ENCODE peak calls at places on chromosomes 2 and 18, in nine cellular contexts. One of them, this sample, is unnamed.

GRCh38 chr2:27809761-27810241 is 38.3 kb downstream of the MRPL33 start:
- DNase-seq in NCI-H1694: no peak
- DNase-seq in activated T-cell treated with anti-CD3 and anti-CD28 coated beads for 24 hours: no peak
- DNase-seq in RPMI7951: peak
- DNase-seq in HuH-7.5: no peak
- DNase-seq in GM20000: no peak
- DNase-seq in AG08396: peak
- DNase-seq in activated CD4-positive, alpha-beta T cell treated with anti-CD3 and anti-CD28 coated beads, Interleukin-2, amount 50 U/mL, for 48 hours: no peak
- DNase-seq in neuronal stem cell: no peak
- DNase-seq in this sample: no peak

GRCh38 chr2:98704499-98705332 is 26.2 kb downstream of the MGAT4A start:
- DNase-seq in GM20000: no peak
- DNase-seq in RPMI7951: no peak
- DNase-seq in NCI-H1694: no peak
- DNase-seq in activated T-cell treated with anti-CD3 and anti-CD28 coated beads for 24 hours: no peak
- DNase-seq in AG08396: no peak
- DNase-seq in neuronal stem cell: no peak
- DNase-seq in HuH-7.5: no peak
- DNase-seq in activated CD4-positive, alpha-beta T cell treated with anti-CD3 and anti-CD28 coated beads, Interleukin-2, amount 50 U/mL, for 48 hours: no peak
- DNase-seq in this sample: no peak

GRCh38 chr18:31301201-31301655 is 16.7 kb upstream of the DSG1 start:
- DNase-seq in activated T-cell treated with anti-CD3 and anti-CD28 coated beads for 24 hours: no peak
- DNase-seq in NCI-H1694: no peak
- DNase-seq in AG08396: no peak
- DNase-seq in RPMI7951: no peak
- DNase-seq in neuronal stem cell: peak
- DNase-seq in HuH-7.5: no peak
- DNase-seq in GM20000: no peak
- DNase-seq in activated CD4-positive, alpha-beta T cell treated with anti-CD3 and anti-CD28 coated beads, Interleukin-2, amount 50 U/mL, for 48 hours: no peak
- DNase-seq in this sample: no peak

GRCh38 chr2:71181316-71181715 is 45.6 kb downstream of the PAIP2B start:
- DNase-seq in NCI-H1694: no peak
- DNase-seq in AG08396: no peak
- DNase-seq in RPMI7951: no peak
- DNase-seq in activated T-cell treated with anti-CD3 and anti-CD28 coated beads for 24 hours: no peak
- DNase-seq in HuH-7.5: no peak
- DNase-seq in GM20000: no peak
- DNase-seq in neuronal stem cell: no peak
- DNase-seq in activated CD4-positive, alpha-beta T cell treated with anti-CD3 and anti-CD28 coated beads, Interleukin-2, amount 50 U/mL, for 48 hours: no peak
- DNase-seq in this sample: no peak

GRCh38 chr2:39875182-39875913 is 96.3 kb upstream of the THUMPD2 start:
- DNase-seq in HuH-7.5: no peak
- DNase-seq in AG08396: peak
- DNase-seq in GM20000: no peak
- DNase-seq in activated T-cell treated with anti-CD3 and anti-CD28 coated beads for 24 hours: no peak
- DNase-seq in RPMI7951: peak
- DNase-seq in neuronal stem cell: no peak
- DNase-seq in activated CD4-positive, alpha-beta T cell treated with anti-CD3 and anti-CD28 coated beads, Interleukin-2, amount 50 U/mL, for 48 hours: no peak
- DNase-seq in NCI-H1694: no peak
- DNase-seq in this sample: no peak

GRCh38 chr2:74887445-74887951 is 53.6 kb downstream of the HK2 start:
- DNase-seq in GM20000: no peak
- DNase-seq in NCI-H1694: no peak
- DNase-seq in activated T-cell treated with anti-CD3 and anti-CD28 coated beads for 24 hours: no peak
- DNase-seq in AG08396: peak
- DNase-seq in activated CD4-positive, alpha-beta T cell treated with anti-CD3 and anti-CD28 coated beads, Interleukin-2, amount 50 U/mL, for 48 hours: no peak
- DNase-seq in neuronal stem cell: no peak
- DNase-seq in HuH-7.5: no peak
- DNase-seq in RPMI7951: peak
- DNase-seq in this sample: no peak

GRCh38 chr2:37090019-37090477 is 5.7 kb downstream of the GPATCH11 start:
- DNase-seq in RPMI7951: no peak
- DNase-seq in neuronal stem cell: no peak
- DNase-seq in NCI-H1694: no peak
- DNase-seq in AG08396: no peak
- DNase-seq in activated T-cell treated with anti-CD3 and anti-CD28 coated beads for 24 hours: no peak
- DNase-seq in HuH-7.5: no peak
- DNase-seq in activated CD4-positive, alpha-beta T cell treated with anti-CD3 and anti-CD28 coated beads, Interleukin-2, amount 50 U/mL, for 48 hours: no peak
- DNase-seq in GM20000: peak
- DNase-seq in this sample: no peak

GRCh38 chr2:176151199-176152099 is at the start of gene HOXD4:
- DNase-seq in NCI-H1694: no peak
- DNase-seq in activated CD4-positive, alpha-beta T cell treated with anti-CD3 and anti-CD28 coated beads, Interleukin-2, amount 50 U/mL, for 48 hours: no peak
- DNase-seq in activated T-cell treated with anti-CD3 and anti-CD28 coated beads for 24 hours: no peak
- DNase-seq in RPMI7951: peak
- DNase-seq in GM20000: no peak
- DNase-seq in AG08396: no peak
- DNase-seq in neuronal stem cell: no peak
- DNase-seq in HuH-7.5: no peak
- DNase-seq in this sample: no peak

GRCh38 chr2:204771693-204772092 is 226.4 kb downstream of the PARD3B start:
- DNase-seq in HuH-7.5: no peak
- DNase-seq in GM20000: no peak
- DNase-seq in neuronal stem cell: no peak
- DNase-seq in activated T-cell treated with anti-CD3 and anti-CD28 coated beads for 24 hours: no peak
- DNase-seq in AG08396: no peak
- DNase-seq in RPMI7951: no peak
- DNase-seq in NCI-H1694: no peak
- DNase-seq in activated CD4-positive, alpha-beta T cell treated with anti-CD3 and anti-CD28 coated beads, Interleukin-2, amount 50 U/mL, for 48 hours: no peak
- DNase-seq in this sample: no peak

GRCh38 chr2:204533629-204534370 is 11.5 kb upstream of the PARD3B start:
- DNase-seq in neuronal stem cell: no peak
- DNase-seq in HuH-7.5: no peak
- DNase-seq in GM20000: no peak
- DNase-seq in AG08396: peak
- DNase-seq in RPMI7951: no peak
- DNase-seq in NCI-H1694: no peak
- DNase-seq in activated T-cell treated with anti-CD3 and anti-CD28 coated beads for 24 hours: no peak
- DNase-seq in activated CD4-positive, alpha-beta T cell treated with anti-CD3 and anti-CD28 coated beads, Interleukin-2, amount 50 U/mL, for 48 hours: no peak
- DNase-seq in this sample: no peak

GRCh38 chr2:240930096-240930630 is 24.0 kb downstream of the CROCC2 start:
- DNase-seq in neuronal stem cell: no peak
- DNase-seq in NCI-H1694: no peak
- DNase-seq in activated T-cell treated with anti-CD3 and anti-CD28 coated beads for 24 hours: no peak
- DNase-seq in GM20000: no peak
- DNase-seq in HuH-7.5: no peak
- DNase-seq in AG08396: no peak
- DNase-seq in RPMI7951: no peak
- DNase-seq in activated CD4-positive, alpha-beta T cell treated with anti-CD3 and anti-CD28 coated beads, Interleukin-2, amount 50 U/mL, for 48 hours: no peak
- DNase-seq in this sample: no peak

GRCh38 chr2:30259827-30260679 is 28.7 kb downstream of the LBH start:
- DNase-seq in AG08396: no peak
- DNase-seq in activated CD4-positive, alpha-beta T cell treated with anti-CD3 and anti-CD28 coated beads, Interleukin-2, amount 50 U/mL, for 48 hours: no peak
- DNase-seq in GM20000: no peak
- DNase-seq in NCI-H1694: no peak
- DNase-seq in neuronal stem cell: no peak
- DNase-seq in HuH-7.5: no peak
- DNase-seq in activated T-cell treated with anti-CD3 and anti-CD28 coated beads for 24 hours: no peak
- DNase-seq in RPMI7951: no peak
- DNase-seq in this sample: no peak

GRCh38 chr2:88626171-88627054 is 851 bp downstream of the EIF2AK3 start:
- DNase-seq in AG08396: peak
- DNase-seq in activated T-cell treated with anti-CD3 and anti-CD28 coated beads for 24 hours: peak
- DNase-seq in HuH-7.5: peak
- DNase-seq in NCI-H1694: no peak
- DNase-seq in activated CD4-positive, alpha-beta T cell treated with anti-CD3 and anti-CD28 coated beads, Interleukin-2, amount 50 U/mL, for 48 hours: peak
- DNase-seq in RPMI7951: peak
- DNase-seq in GM20000: peak
- DNase-seq in neuronal stem cell: peak
- DNase-seq in this sample: peak

GRCh38 chr2:46924608-46925007 is 9.0 kb upstream of the MCFD2 start:
- DNase-seq in activated T-cell treated with anti-CD3 and anti-CD28 coated beads for 24 hours: no peak
- DNase-seq in HuH-7.5: no peak
- DNase-seq in neuronal stem cell: no peak
- DNase-seq in activated CD4-positive, alpha-beta T cell treated with anti-CD3 and anti-CD28 coated beads, Interleukin-2, amount 50 U/mL, for 48 hours: no peak
- DNase-seq in NCI-H1694: no peak
- DNase-seq in RPMI7951: no peak
- DNase-seq in GM20000: no peak
- DNase-seq in AG08396: no peak
- DNase-seq in this sample: no peak

GRCh38 chr2:105576050-105576439 is 168.7 kb upstream of the NCK2 start:
- DNase-seq in NCI-H1694: no peak
- DNase-seq in HuH-7.5: no peak
- DNase-seq in neuronal stem cell: no peak
- DNase-seq in activated CD4-positive, alpha-beta T cell treated with anti-CD3 and anti-CD28 coated beads, Interleukin-2, amount 50 U/mL, for 48 hours: no peak
- DNase-seq in AG08396: no peak
- DNase-seq in RPMI7951: no peak
- DNase-seq in activated T-cell treated with anti-CD3 and anti-CD28 coated beads for 24 hours: no peak
- DNase-seq in GM20000: no peak
- DNase-seq in this sample: no peak

GRCh38 chr2:64943387-64944150 is 45.6 kb upstream of the SLC1A4 start:
- DNase-seq in AG08396: no peak
- DNase-seq in NCI-H1694: peak
- DNase-seq in activated T-cell treated with anti-CD3 and anti-CD28 coated beads for 24 hours: no peak
- DNase-seq in activated CD4-positive, alpha-beta T cell treated with anti-CD3 and anti-CD28 coated beads, Interleukin-2, amount 50 U/mL, for 48 hours: no peak
- DNase-seq in neuronal stem cell: no peak
- DNase-seq in HuH-7.5: no peak
- DNase-seq in RPMI7951: peak
- DNase-seq in GM20000: no peak
- DNase-seq in this sample: no peak

GRCh38 chr18:67359868-67360838 is 156.4 kb downstream of the DSEL start:
- DNase-seq in HuH-7.5: peak
- DNase-seq in neuronal stem cell: no peak
- DNase-seq in AG08396: peak
- DNase-seq in NCI-H1694: no peak
- DNase-seq in activated CD4-positive, alpha-beta T cell treated with anti-CD3 and anti-CD28 coated beads, Interleukin-2, amount 50 U/mL, for 48 hours: peak
- DNase-seq in RPMI7951: peak
- DNase-seq in GM20000: no peak
- DNase-seq in activated T-cell treated with anti-CD3 and anti-CD28 coated beads for 24 hours: peak
- DNase-seq in this sample: no peak

GRCh38 chr2:120312861-120313694 is 32.9 kb upstream of the INHBB start:
- DNase-seq in GM20000: peak
- DNase-seq in neuronal stem cell: peak
- DNase-seq in RPMI7951: peak
- DNase-seq in AG08396: peak
- DNase-seq in activated T-cell treated with anti-CD3 and anti-CD28 coated beads for 24 hours: peak
- DNase-seq in NCI-H1694: peak
- DNase-seq in activated CD4-positive, alpha-beta T cell treated with anti-CD3 and anti-CD28 coated beads, Interleukin-2, amount 50 U/mL, for 48 hours: peak
- DNase-seq in HuH-7.5: peak
- DNase-seq in this sample: peak